ENCODE peak calls at places on chromosome 5, in six cellular contexts. Y, U, W, Z, V and J are unnamed samples.

GRCh38 chr5:27015758-27016157 is 22.6 kb downstream of the CDH9 start:
- DNase-seq in Y (no peak), U (no peak), W (no peak), Z (no peak), V (no peak), J (no peak)

GRCh38 chr5:112594060-112594850 is 143.4 kb upstream of the APC start:
- DNase-seq in Y (no peak), U (no peak), W (no peak), Z (no peak), V (no peak), J (no peak)

GRCh38 chr5:54743997-54744788 is 226.6 kb downstream of the SNX18 start:
- DNase-seq in Y (no peak), U (peak; percentile 45), W (peak; percentile 5), Z (peak; percentile 67), V (peak; percentile 73), J (peak; percentile 80)

GRCh38 chr5:55391707-55392106 is 83.9 kb downstream of the MTREX start:
- DNase-seq in Y (no peak), U (no peak), W (no peak), Z (no peak), V (no peak), J (no peak)

GRCh38 chr5:64622991-64623390 is 67.3 kb upstream of the SHISAL2B start:
- DNase-seq in Y (no peak), U (no peak), W (no peak), Z (no peak), V (no peak), J (no peak)

GRCh38 chr5:103849934-103850333 is 287.3 kb upstream of the NUDT12 start:
- DNase-seq in Y (peak; percentile 33), U (peak; percentile 7), W (no peak), Z (no peak), V (no peak), J (no peak)

GRCh38 chr5:169795311-169795710 is 158.2 kb downstream of the DOCK2 start:
- DNase-seq in Y (no peak), U (no peak), W (no peak), Z (no peak), V (no peak), J (peak; percentile 85)

GRCh38 chr5:7897014-7897600 is 28.2 kb downstream of the MTRR start:
- DNase-seq in Y (peak; percentile 44), U (no peak), W (peak; percentile 21), Z (peak; percentile 61), V (peak; percentile 44), J (peak; percentile 62)

GRCh38 chr5:38916802-38917201 is 71.0 kb downstream of the OSMR start:
- DNase-seq in Y (no peak), U (no peak), W (no peak), Z (no peak), V (no peak), J (no peak)

GRCh38 chr5:139422307-139422893 is 16.9 kb downstream of the DNAJC18 start:
- DNase-seq in Y (peak; percentile 85), U (no peak), W (peak; percentile 66), Z (peak; percentile 82), V (peak; percentile 79), J (peak; percentile 77)

GRCh38 chr5:75717082-75717922 is at the start of gene POC5:
- DNase-seq in Y (peak; percentile 94), U (peak; percentile 91), W (peak; percentile 96), Z (peak; percentile 98), V (peak; percentile 98), J (peak; percentile 97)

GRCh38 chr5:138032572-138033274 is at the start of gene FAM13B:
- DNase-seq in Y (peak; percentile 75), U (no peak), W (peak; percentile 46), Z (peak; percentile 93), V (peak; percentile 80), J (peak; percentile 86)

GRCh38 chr5:56128166-56128565 is 105.0 kb downstream of the ANKRD55 start:
- DNase-seq in Y (no peak), U (no peak), W (no peak), Z (no peak), V (no peak), J (no peak)

GRCh38 chr5:122805481-122805880 is 30.6 kb downstream of the SNX2 start:
- DNase-seq in Y (no peak), U (no peak), W (no peak), Z (no peak), V (no peak), J (peak; percentile 30)

GRCh38 chr5:93956006-93956405 is 214.6 kb upstream of the POU5F2 start:
- DNase-seq in Y (no peak), U (no peak), W (no peak), Z (no peak), V (no peak), J (no peak)

GRCh38 chr5:33321026-33321425 is 119.7 kb upstream of the TARS1 start:
- DNase-seq in Y (no peak), U (no peak), W (no peak), Z (no peak), V (peak; percentile 98), J (no peak)

GRCh38 chr5:154884424-154884823 is 26.0 kb downstream of the CNOT8 start:
- DNase-seq in Y (no peak), U (no peak), W (no peak), Z (no peak), V (no peak), J (no peak)

GRCh38 chr5:168661593-168662485 is 82.7 kb upstream of the PANK3 start:
- DNase-seq in Y (no peak), U (no peak), W (no peak), Z (no peak), V (no peak), J (no peak)

GRCh38 chr5:94360382-94360781 is 258.0 kb downstream of the KIAA0825 start:
- DNase-seq in Y (no peak), U (no peak), W (no peak), Z (no peak), V (no peak), J (no peak)

GRCh38 chr5:16600949-16601348 is 15.8 kb downstream of the RETREG1 start:
- DNase-seq in Y (no peak), U (no peak), W (no peak), Z (no peak), V (no peak), J (no peak)

GRCh38 chr5:40735609-40736008 is 20.2 kb downstream of the TTC33 start:
- DNase-seq in Y (no peak), U (no peak), W (no peak), Z (peak; percentile 16), V (no peak), J (no peak)

GRCh38 chr5:56812110-56812509 is 3.2 kb upstream of the MAP3K1 start:
- DNase-seq in Y (no peak), U (no peak), W (no peak), Z (peak; percentile 72), V (no peak), J (peak; percentile 76)

GRCh38 chr5:179259731-179260323 is 85.4 kb downstream of the ADAMTS2 start:
- DNase-seq in Y (no peak), U (no peak), W (no peak), Z (no peak), V (no peak), J (no peak)

GRCh38 chr5:94791787-94792186 is 173.3 kb downstream of the SLF1 start:
- DNase-seq in Y (no peak), U (no peak), W (no peak), Z (no peak), V (no peak), J (no peak)

GRCh38 chr5:152427691-152428090 is 22.6 kb upstream of the NMUR2 start:
- DNase-seq in Y (no peak), U (no peak), W (no peak), Z (no peak), V (no peak), J (no peak)

GRCh38 chr5:90473321-90474234 is 993 bp downstream of the MBLAC2 start:
- DNase-seq in Y (peak; percentile 14), U (no peak), W (peak; percentile 12), Z (peak; percentile 38), V (peak; percentile 48), J (peak; percentile 54)

DNA sequence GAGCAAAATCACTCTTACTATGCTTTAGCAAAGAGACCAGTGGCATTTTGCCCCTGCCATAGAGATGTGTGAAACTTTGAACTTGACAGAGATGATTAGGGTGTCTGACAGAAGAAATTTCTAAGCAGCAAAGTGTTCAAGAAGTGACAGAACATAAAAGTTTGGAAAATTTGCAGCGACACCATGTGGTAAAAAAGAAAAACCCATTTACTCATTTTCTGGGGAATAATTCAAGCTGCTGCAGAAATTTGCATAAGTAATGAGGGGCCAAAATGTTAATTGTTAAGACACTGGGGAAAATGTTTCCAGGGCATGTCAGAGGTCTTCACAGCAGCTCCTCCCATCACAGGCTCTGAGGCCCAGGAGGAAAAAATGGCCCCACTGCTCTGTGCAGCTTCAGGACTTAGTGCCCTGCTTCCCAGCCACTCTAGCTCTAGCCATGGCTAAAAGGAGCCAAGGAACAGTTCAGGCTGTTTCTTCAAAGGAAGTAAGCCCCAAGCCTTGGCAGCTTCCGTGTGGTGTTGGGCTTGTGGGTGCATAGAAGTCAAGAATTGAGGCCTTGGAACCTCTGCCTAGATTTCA is 6.1 kb upstream of the AP3B1 start:
- DNase-seq in Y (no peak), U (no peak), W (no peak), Z (no peak), V (no peak), J (peak; percentile 53)
- TF ChIP-seq CTCF in Y (peak; percentile 61), U (peak; percentile 33), W (no peak), Z (peak; percentile 44), V (peak; percentile 12), J (no peak)

GRCh38 chr5:5793560-5793959 is 371.1 kb downstream of the ICE1 start:
- DNase-seq in Y (no peak), U (no peak), W (no peak), Z (no peak), V (no peak), J (no peak)
- TF ChIP-seq MYC in Y (no peak), U (no peak), W (no peak), Z (no peak), V (no peak), J (no peak)

DNA sequence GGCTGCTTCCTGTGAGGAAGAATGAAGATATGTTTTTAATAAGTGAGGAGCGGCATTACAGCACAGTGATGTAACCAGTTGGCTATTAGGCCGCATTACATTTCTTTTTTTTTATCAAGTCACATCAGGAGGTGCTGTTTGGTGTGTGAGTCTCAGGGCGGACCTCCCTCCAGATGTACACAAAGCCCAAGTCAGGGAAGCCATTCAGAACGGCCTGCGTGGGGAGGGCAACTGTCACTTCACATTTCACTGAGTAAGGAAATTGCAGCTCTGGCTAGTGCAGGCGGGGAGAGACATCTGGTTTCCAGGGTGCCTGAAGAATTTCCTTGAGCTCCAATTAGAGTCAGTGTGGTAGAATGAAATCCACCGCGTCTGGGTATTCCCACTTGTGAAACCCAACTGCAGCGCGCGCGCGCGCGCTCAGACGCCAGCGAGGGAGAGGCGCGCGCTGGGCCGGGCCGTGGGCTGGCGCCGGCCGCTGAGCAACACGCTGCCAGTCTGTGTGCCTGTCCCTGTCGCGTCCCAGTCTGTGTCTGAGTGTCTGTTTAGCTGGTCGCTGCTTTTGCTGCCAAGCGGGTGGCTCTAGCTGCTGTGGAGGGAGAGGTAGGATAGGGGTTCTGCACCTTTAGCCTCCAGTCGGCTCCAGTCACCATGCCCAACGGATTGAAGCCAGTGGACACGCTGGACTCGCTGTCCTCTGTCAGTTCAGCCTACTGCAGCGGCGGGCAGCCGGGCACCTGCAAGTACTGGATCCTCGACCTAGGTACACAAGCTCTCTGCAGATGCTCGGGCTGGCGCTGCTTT is 140.8 kb upstream of the OTULINL start:
- DNase-seq in Y (no peak), U (no peak), W (no peak), Z (no peak), V (peak; percentile 84), J (no peak)
- TF ChIP-seq POLR2A in Y (no peak), U (no peak), W (no peak), Z (no peak), V (no peak), J (no peak)

DNA sequence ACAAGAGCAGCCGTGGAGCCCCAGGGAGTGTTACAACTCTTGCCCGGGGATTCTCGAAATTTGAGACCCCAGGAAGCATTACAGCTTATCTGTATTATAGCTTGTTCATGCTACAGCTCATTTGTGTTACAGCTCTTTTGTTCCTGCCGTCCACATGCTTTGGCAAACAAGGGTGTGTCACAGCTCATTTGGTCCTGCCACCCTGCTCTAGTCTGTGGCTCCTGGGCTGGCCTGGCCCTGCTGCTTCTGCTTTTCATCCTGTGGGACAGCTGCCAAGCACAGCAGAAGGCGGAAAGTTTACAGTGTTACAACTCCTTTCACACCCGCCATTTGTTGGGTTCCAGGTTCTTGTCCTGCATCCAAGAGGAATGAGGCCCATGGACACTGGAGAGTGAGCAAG is 685.0 kb downstream of the SLCO4C1 start:
- DNase-seq in Y (no peak), U (no peak), W (no peak), Z (no peak), V (no peak), J (no peak)
- TF ChIP-seq CTCF in Y (no peak), U (no peak), W (no peak), Z (no peak), V (no peak), J (no peak)